ENCODE peak calls at places on chromosomes 3 and 15, in five cellular contexts. K, E, N, F and Y are unnamed samples. For H3K9me3, the result is how much of the 10 kb centered on the place peaks cover.

GRCh38 chr3:153052096-153052460 is 109.9 kb upstream of the RAP2B start:
- DNase-seq in N (peak), K (no peak), F (no peak), E (no peak), Y (no peak)

GRCh38 chr3:184361932-184362667 is 590 bp downstream of the POLR2H start:
- DNase-seq in E (peak), N (peak), F (peak), K (peak), Y (no peak)

GRCh38 chr3:183825380-183826161 is at the start of gene MAP6D1:
- DNase-seq in F (peak), K (peak), E (peak), N (peak), Y (no peak)

GRCh38 chr3:150300847-150301517 is 107.1 kb upstream of the TSC22D2 start:
- DNase-seq in K (no peak), N (no peak), E (no peak), F (no peak), Y (no peak)

GRCh38 chr3:48795997-48796732 is 51.5 kb downstream of the PRKAR2A start:
- DNase-seq in N (no peak), K (no peak), E (no peak), F (no peak), Y (no peak)

GRCh38 chr3:5032844-5033243 is 53.6 kb downstream of the BHLHE40 start:
- DNase-seq in K (no peak), F (no peak), E (no peak), N (no peak), Y (no peak)

GRCh38 chr15:70142322-70143191 is 44.8 kb upstream of the TLE3 start:
- DNase-seq in E (no peak), N (no peak), F (no peak), K (no peak), Y (no peak)

GRCh38 chr15:82021021-82021420 is 24.8 kb downstream of the MEX3B start:
- DNase-seq in N (no peak), E (no peak), K (no peak), F (no peak), Y (no peak)

GRCh38 chr15:68517285-68517711 is 61.5 kb upstream of the CORO2B start:
- DNase-seq in N (no peak), K (peak), E (no peak), F (no peak), Y (no peak)

GRCh38 chr3:182180646-182181385 is 469.1 kb downstream of the SOX2 start:
- DNase-seq in F (no peak), K (peak), N (no peak), E (no peak), Y (no peak)

GRCh38 chr15:73905224-73905827 is 20.9 kb upstream of the LOXL1 start:
- DNase-seq in F (no peak), E (no peak), K (no peak), N (no peak), Y (no peak)

GRCh38 chr3:155411500-155412223 is 118.2 kb upstream of the STRIT1 start:
- DNase-seq in E (peak), F (no peak), N (no peak), K (no peak), Y (no peak)

GRCh38 chr3:196193738-196194541 is 17.3 kb downstream of the ZDHHC19 start:
- DNase-seq in K (no peak), N (peak), E (no peak), F (peak), Y (no peak)

GRCh38 chr15:100060276-100060926 is 281.4 kb downstream of the ADAMTS17 start:
- DNase-seq in F (no peak), N (no peak), K (no peak), E (no peak), Y (no peak)

GRCh38 chr3:102224171-102224570 is 210.6 kb upstream of the ZPLD1 start:
- DNase-seq in K (no peak), N (no peak), E (peak), F (no peak), Y (no peak)

GRCh38 chr3:36172699-36173098 is 207.6 kb upstream of the STAC start:
- DNase-seq in E (no peak), F (no peak), K (no peak), N (no peak), Y (no peak)

GRCh38 chr3:99781761-99782160 is 35.9 kb upstream of the CMSS1 start:
- DNase-seq in E (no peak), F (no peak), N (no peak), K (no peak), Y (no peak)

GRCh38 chr15:29860872-29861271 is 38.6 kb upstream of the TJP1 start:
- DNase-seq in N (no peak), K (no peak), F (no peak), E (no peak), Y (no peak)

DNA sequence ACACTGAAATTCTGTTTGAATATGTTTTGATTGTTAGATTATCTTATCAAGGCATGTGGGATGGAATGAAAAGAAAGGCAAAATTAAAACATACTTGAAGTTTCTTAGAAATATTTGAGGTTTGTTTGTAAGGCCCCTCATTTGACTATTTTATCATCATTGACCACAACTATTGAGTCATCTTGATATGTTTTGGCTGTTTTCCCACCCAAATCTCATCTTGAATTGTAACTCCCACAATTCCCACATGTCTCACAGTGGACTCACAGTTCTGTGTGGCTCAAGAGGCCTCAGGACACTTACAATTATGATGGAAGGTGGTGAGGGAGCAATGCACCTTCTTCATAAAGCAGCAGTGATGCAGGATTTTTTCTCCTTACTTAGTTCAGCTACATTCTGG is 917.1 kb downstream of the PLOD2 start:
- DNase-seq in K (no peak), E (no peak), F (no peak), N (no peak), Y (no peak)
- H3K9me3 ChIP-seq in K (under half), E (under half), F (under half), N (under half), Y (under half)

DNA sequence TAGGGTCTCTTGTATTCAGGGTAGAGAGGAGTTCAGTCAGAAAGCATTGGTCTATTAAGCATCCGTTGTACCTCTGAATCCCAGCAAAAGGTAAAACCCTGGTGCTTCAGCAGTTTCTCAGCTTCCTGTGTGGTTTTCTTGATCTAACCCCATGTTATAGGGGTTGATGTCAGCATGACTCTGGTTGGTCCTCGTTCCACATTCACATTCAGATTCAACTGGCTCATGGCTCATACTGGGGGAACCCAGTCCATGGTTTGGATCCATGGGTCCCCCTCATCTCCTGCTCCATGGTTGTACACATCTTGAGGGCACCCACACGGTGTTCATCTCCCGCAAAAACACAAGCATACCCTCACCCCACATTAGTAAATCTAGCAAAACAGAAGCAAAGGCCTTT is 47.7 kb upstream of the C2CD4B start:
- DNase-seq in N (no peak), F (no peak), K (no peak), E (no peak), Y (no peak)
- H3K9me3 ChIP-seq in N (under half), F (under half), K (under half), E (under half), Y (under half)

GRCh38 chr15:52782514-52782913 is 7.6 kb downstream of the ONECUT1 start:
- DNase-seq in F (no peak), K (no peak), N (no peak), E (no peak), Y (no peak)

GRCh38 chr15:52785672-52786406 is 4.3 kb downstream of the ONECUT1 start:
- DNase-seq in F (no peak), N (no peak), E (no peak), K (peak), Y (no peak)

GRCh38 chr15:52783929-52784798 is 6.0 kb downstream of the ONECUT1 start:
- DNase-seq in N (no peak), E (no peak), K (peak), F (no peak), Y (no peak)

GRCh38 chr15:52784799-52785671 is 5.1 kb downstream of the ONECUT1 start:
- DNase-seq in K (peak), F (no peak), E (no peak), N (no peak), Y (no peak)

DNA sequence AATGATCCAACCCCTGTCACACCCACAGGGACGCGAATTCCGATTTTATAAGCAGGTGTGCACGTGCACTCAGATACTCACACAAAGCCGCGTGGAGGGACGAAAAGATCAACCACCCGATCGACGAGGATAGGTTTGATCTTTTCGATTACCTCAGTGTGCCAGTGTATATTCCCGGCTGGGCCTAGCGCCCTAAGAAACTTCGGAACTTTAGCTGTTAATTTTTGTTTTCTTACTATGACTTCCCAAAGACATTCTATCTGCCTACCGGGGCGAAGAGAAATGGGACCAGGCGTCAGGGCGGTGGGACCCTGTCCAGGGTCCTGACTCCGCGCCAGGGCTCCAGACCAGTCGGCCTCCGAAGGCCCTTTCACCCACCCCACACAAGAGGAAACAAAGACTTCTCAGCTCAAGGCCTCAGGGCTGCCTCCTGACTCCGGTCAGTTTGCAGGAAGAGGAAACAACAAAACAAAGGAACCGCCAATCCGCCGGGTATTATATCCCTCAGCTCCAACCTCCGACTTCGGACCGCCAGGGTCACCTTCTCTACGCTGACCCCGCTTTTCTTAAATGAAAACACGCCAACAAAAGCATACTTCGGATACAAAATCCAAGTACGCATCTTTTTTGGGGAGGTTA is 6.8 kb downstream of the ONECUT1 start:
- DNase-seq in F (no peak), N (no peak), E (no peak), K (peak), Y (no peak)
- H3K9me3 ChIP-seq in F (under half), N (under half), E (under half), K (under half), Y (under half)

GRCh38 chr15:21269121-21269520 is 171.2 kb downstream of the POTEB3 start:
- DNase-seq in E (no peak), K (no peak), N (no peak), F (no peak), Y (no peak)
- H3K9me3 ChIP-seq in E (under half), K (half or more), N (under half), F (under half), Y (under half)

GRCh38 chr15:24962880-24963279 is 8.1 kb downstream of the SNRPN start:
- DNase-seq in N (no peak), F (no peak), E (no peak), K (no peak), Y (no peak)
- H3K9me3 ChIP-seq in N (under half), F (under half), E (under half), K (under half), Y (under half)

GRCh38 chr3:69690-70089 is 126.9 kb upstream of the CHL1 start:
- DNase-seq in E (no peak), K (no peak), N (peak), F (no peak), Y (no peak)
- H3K9me3 ChIP-seq in E (under half), K (under half), N (under half), F (under half), Y (under half)

GRCh38 chr15:23589012-23589411 is 23.5 kb downstream of the MKRN3 start:
- DNase-seq in F (no peak), N (no peak), E (no peak), K (no peak), Y (no peak)
- H3K9me3 ChIP-seq in F (under half), N (under half), E (under half), K (under half), Y (under half)

GRCh38 chr15:95086543-95087252 is 855.3 kb downstream of the MCTP2 start:
- DNase-seq in N (no peak), K (no peak), E (no peak), F (no peak), Y (no peak)

GRCh38 chr15:95085056-95085455 is 853.7 kb downstream of the MCTP2 start:
- DNase-seq in E (no peak), N (no peak), K (no peak), F (no peak), Y (no peak)

DNA sequence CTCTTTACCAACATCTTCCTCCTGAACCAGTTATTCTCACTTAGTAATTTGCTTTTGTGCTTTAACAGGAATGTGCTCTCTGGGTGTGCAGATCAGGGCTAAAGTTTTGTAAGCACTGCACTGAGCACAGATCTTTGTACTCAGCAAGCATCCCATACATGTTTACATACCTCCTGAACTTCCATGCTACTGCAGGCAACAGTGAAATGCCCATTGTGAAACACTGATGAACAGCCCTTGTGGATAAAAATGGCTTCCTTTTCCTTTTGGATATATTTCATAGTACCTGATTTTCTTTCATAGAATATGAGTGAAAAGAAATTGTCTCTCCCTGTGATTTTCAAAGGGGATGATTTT is 855.9 kb downstream of the MCTP2 start:
- DNase-seq in E (no peak), N (no peak), K (no peak), F (no peak), Y (no peak)
- H3K9me3 ChIP-seq in E (under half), N (under half), K (under half), F (under half), Y (under half)

GRCh38 chr3:192675958-192676649 is 51.2 kb downstream of the FGF12 start:
- DNase-seq in K (no peak), F (no peak), E (no peak), N (no peak), Y (no peak)
- H3K9me3 ChIP-seq in K (under half), F (under half), E (under half), N (under half), Y (under half)

GRCh38 chr3:123586131-123586530 is 1.3 kb upstream of the HACD2 start:
- DNase-seq in F (no peak), N (peak), E (peak), K (peak), Y (no peak)

GRCh38 chr3:123584988-123585937 is at the start of gene HACD2:
- DNase-seq in N (peak), K (peak), F (peak), E (peak), Y (peak)

GRCh38 chr3:123587399-123587798 is 2.5 kb upstream of the HACD2 start:
- DNase-seq in E (no peak), F (no peak), K (no peak), N (no peak), Y (no peak)

GRCh38 chr3:123584284-123584987 is 417 bp downstream of the HACD2 start:
- DNase-seq in F (peak), E (peak), K (no peak), N (peak), Y (no peak)

GRCh38 chr3:123586966-123587365 is 2.1 kb upstream of the HACD2 start:
- DNase-seq in F (no peak), K (no peak), E (no peak), N (no peak), Y (no peak)
- H3K9me3 ChIP-seq in F (under half), K (under half), E (under half), N (under half), Y (under half)